ENCODE peak calls at places on chromosomes 11 and 22, in five cellular contexts. M is thyroid gland, X is prostate gland, A is HCT116, O is sigmoid colon. D is an unnamed sample.

GRCh38 chr11:108147150-108147549 is 25.8 kb downstream of the ACAT1 start:
- DNase-seq in A (no peak), X (no peak), O (no peak), M (no peak), D (no peak)

GRCh38 chr11:86160546-86161149 is 83.9 kb upstream of the EED start:
- DNase-seq in M (no peak), X (no peak), A (no peak), O (no peak), D (no peak)

GRCh38 chr11:14308114-14308896 is 50.7 kb downstream of the RRAS2 start:
- DNase-seq in X (no peak), A (peak), M (no peak), O (no peak), D (no peak)

GRCh38 chr11:108943853-108944252 is 279.0 kb downstream of the DDX10 start:
- DNase-seq in X (no peak), O (no peak), M (no peak), A (no peak), D (no peak)

GRCh38 chr11:3223932-3224729 is 5.5 kb upstream of the MRGPRG start:
- DNase-seq in X (no peak), A (no peak), O (no peak), M (no peak), D (peak)

GRCh38 chr11:16669799-16670415 is 68.5 kb upstream of the C11orf58 start:
- DNase-seq in M (no peak), O (no peak), A (peak), X (no peak), D (no peak)

GRCh38 chr11:61764606-61765260 is 12.3 kb downstream of the MYRF start:
- DNase-seq in A (no peak), X (no peak), O (no peak), M (no peak), D (no peak)

GRCh38 chr11:73528877-73529530 is 68.9 kb downstream of the FAM168A start:
- DNase-seq in M (no peak), X (no peak), O (no peak), A (no peak), D (peak)

GRCh38 chr22:43205748-43206514 is 19.0 kb upstream of the TTLL12 start:
- DNase-seq in A (no peak), O (no peak), M (no peak), X (no peak), D (no peak)

GRCh38 chr11:12540913-12541587 is 133.2 kb upstream of the TEAD1 start:
- DNase-seq in A (no peak), M (no peak), O (peak), X (no peak), D (no peak)

GRCh38 chr11:63242089-63242762 is 1.2 kb downstream of the SLC22A25 start:
- DNase-seq in O (no peak), X (no peak), M (no peak), A (no peak), D (no peak)

GRCh38 chr11:63248966-63249365 is 5.6 kb upstream of the SLC22A25 start:
- DNase-seq in O (no peak), X (no peak), A (no peak), M (no peak), D (no peak)

GRCh38 chr11:63244862-63245261 is 1.5 kb upstream of the SLC22A25 start:
- DNase-seq in M (no peak), A (no peak), O (no peak), X (no peak), D (no peak)

GRCh38 chr11:63243533-63243932 is at the start of gene SLC22A25:
- DNase-seq in M (peak), O (no peak), A (no peak), X (no peak), D (no peak)

GRCh38 chr11:63246045-63246444 is 2.6 kb upstream of the SLC22A25 start:
- DNase-seq in A (no peak), O (no peak), M (no peak), X (no peak), D (no peak)
- H3K27ac ChIP-seq in A (no peak), O (no peak), M (no peak), X (no peak), D (no peak)

GRCh38 chr11:43574949-43575915 is 105.3 kb upstream of the HSD17B12 start:
- DNase-seq in M (no peak), A (no peak), X (no peak), O (peak), D (no peak)

GRCh38 chr11:43576834-43577521 is 103.6 kb upstream of the HSD17B12 start:
- DNase-seq in A (peak), X (no peak), M (peak), O (no peak), D (peak)

GRCh38 chr11:43573873-43574272 is 106.7 kb upstream of the HSD17B12 start:
- DNase-seq in A (no peak), O (no peak), X (no peak), M (no peak), D (no peak)

GRCh38 chr11:43577566-43578264 is 102.8 kb upstream of the HSD17B12 start:
- DNase-seq in O (no peak), A (no peak), M (no peak), X (no peak), D (no peak)

GRCh38 chr11:43575931-43576833 is 104.4 kb upstream of the HSD17B12 start:
- DNase-seq in O (no peak), X (no peak), M (no peak), A (no peak), D (no peak)
- H3K4me3 ChIP-seq in O (peak), X (no peak), M (no peak), A (no peak), D (no peak)

GRCh38 chr11:117096140-117096972 is 1.9 kb downstream of the SIK3 start:
- DNase-seq in M (peak), O (no peak), A (no peak), X (no peak), D (peak)

GRCh38 chr11:117099681-117100080 is 1.5 kb upstream of the SIK3 start:
- DNase-seq in O (no peak), A (no peak), X (no peak), M (no peak), D (no peak)

GRCh38 chr11:117097567-117098268 is 510 bp downstream of the SIK3 start:
- DNase-seq in O (peak), X (peak), M (peak), A (no peak), D (peak)

GRCh38 chr11:117096973-117097566 is 1.2 kb downstream of the SIK3 start:
- DNase-seq in O (no peak), A (no peak), M (no peak), X (no peak), D (no peak)

GRCh38 chr11:117098269-117099231 is at the start of gene SIK3:
- DNase-seq in A (peak), O (peak), X (peak), M (peak), D (peak)
- TF ChIP-seq POLR2A in A (no peak), O (peak), X (peak), M (peak), D (peak)

GRCh38 chr22:24108073-24108472 is 73.2 kb upstream of the SUSD2 start:
- DNase-seq in X (no peak), M (no peak), A (no peak), O (no peak), D (no peak)

GRCh38 chr22:24105018-24105360 is 76.3 kb upstream of the SUSD2 start:
- DNase-seq in A (no peak), X (no peak), M (no peak), O (peak), D (no peak)

GRCh38 chr22:24105661-24106060 is 75.6 kb upstream of the SUSD2 start:
- DNase-seq in X (no peak), O (no peak), M (no peak), A (no peak), D (no peak)

GRCh38 chr22:24107668-24108067 is 73.6 kb upstream of the SUSD2 start:
- DNase-seq in O (peak), X (peak), A (no peak), M (peak), D (peak)

GRCh38 chr22:24106385-24107381 is 74.6 kb upstream of the SUSD2 start:
- DNase-seq in A (no peak), M (peak), X (no peak), O (no peak), D (no peak)
- H3K27ac ChIP-seq in A (no peak), M (peak), X (no peak), O (peak), D (no peak)

GRCh38 chr11:46285594-46286033 is 8.2 kb downstream of the CREB3L1 start:
- DNase-seq in O (peak), X (no peak), A (no peak), M (no peak), D (no peak)

GRCh38 chr11:46288451-46288850 is 11.0 kb downstream of the CREB3L1 start:
- DNase-seq in M (no peak), A (no peak), O (no peak), X (no peak), D (no peak)

GRCh38 chr11:46286789-46287188 is 9.3 kb downstream of the CREB3L1 start:
- DNase-seq in X (no peak), M (no peak), O (no peak), A (no peak), D (no peak)

GRCh38 chr11:46281374-46281831 is 3.9 kb downstream of the CREB3L1 start:
- DNase-seq in M (no peak), O (peak), X (peak), A (no peak), D (no peak)

DNA sequence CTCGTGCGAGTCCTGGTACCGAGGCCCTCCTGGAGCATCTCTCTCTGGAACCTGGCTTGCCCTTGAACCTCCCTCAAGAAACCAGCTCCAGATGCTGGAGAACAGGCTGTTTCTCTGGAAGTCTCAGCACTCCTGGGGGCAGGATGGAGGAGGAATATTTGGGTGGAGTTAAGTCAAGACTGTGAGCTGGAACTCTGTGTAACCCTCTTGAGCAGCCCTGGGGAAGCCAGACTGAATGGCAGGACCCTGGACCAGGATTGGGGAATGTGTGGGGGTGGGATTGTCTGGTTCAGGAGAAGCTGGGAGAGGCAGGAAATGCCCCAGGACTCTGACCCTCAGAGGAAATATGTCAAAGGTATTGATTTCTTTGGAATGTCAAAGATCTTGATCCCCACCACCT is 7.7 kb downstream of the CREB3L1 start:
- DNase-seq in M (no peak), A (no peak), O (no peak), X (no peak), D (no peak)
- H3K4me3 ChIP-seq in M (no peak), A (no peak), O (no peak), X (no peak), D (no peak)

GRCh38 chr11:67353317-67354313 is at the start of gene POLD4:
- DNase-seq in A (no peak), O (peak), M (peak), X (peak), D (peak)
- TF ChIP-seq POLR2A in A (peak), O (peak), M (peak), X (peak), D (peak)

GRCh38 chr11:130096823-130097222 is 27.1 kb downstream of the APLP2 start:
- DNase-seq in A (no peak), O (no peak), X (no peak), M (no peak), D (no peak)

GRCh38 chr11:130094614-130095013 is 24.9 kb downstream of the APLP2 start:
- DNase-seq in A (no peak), O (no peak), X (no peak), M (no peak), D (no peak)

GRCh38 chr11:130097285-130097684 is 27.6 kb downstream of the APLP2 start:
- DNase-seq in X (no peak), O (no peak), M (no peak), A (no peak), D (no peak)

GRCh38 chr11:130096042-130096441 is 26.3 kb downstream of the APLP2 start:
- DNase-seq in X (no peak), A (no peak), O (no peak), M (no peak), D (no peak)

GRCh38 chr11:130095326-130095725 is 25.6 kb downstream of the APLP2 start:
- DNase-seq in A (no peak), X (no peak), O (no peak), M (no peak), D (no peak)
- H3K27ac ChIP-seq in A (no peak), X (no peak), O (no peak), M (no peak), D (no peak)

GRCh38 chr22:27748355-27749168 is 53.0 kb downstream of the MN1 start:
- DNase-seq in X (no peak), A (no peak), M (no peak), O (peak), D (peak)
- H3K4me3 ChIP-seq in X (no peak), A (no peak), M (no peak), O (no peak), D (no peak)

GRCh38 chr22:46737976-46738641 is at the start of gene CERK:
- DNase-seq in A (no peak), X (peak), M (peak), O (peak), D (peak)

GRCh38 chr22:46738642-46738960 is 549 bp upstream of the CERK start:
- DNase-seq in M (no peak), A (no peak), X (no peak), O (no peak), D (no peak)

GRCh38 chr22:46740910-46741785 is 3.1 kb upstream of the CERK start:
- DNase-seq in A (no peak), M (no peak), O (no peak), X (no peak), D (no peak)

GRCh38 chr22:46737105-46737975 is 712 bp downstream of the CERK start:
- DNase-seq in O (no peak), A (no peak), M (peak), X (no peak), D (peak)

GRCh38 chr22:46738961-46739870 is 1.2 kb upstream of the CERK start:
- DNase-seq in O (no peak), A (peak), X (peak), M (peak), D (peak)
- TF ChIP-seq POLR2A in O (no peak), A (no peak), X (no peak), M (no peak), D (peak)